ENCODE peak calls at places on chromosomes 11 and 22, in five cellular contexts. G is COR-L47; D is CD4-positive, alpha-beta T cell; R is cardiac muscle cell; T is stimulated activated CD4-positive, alpha-beta T cell treated with anti-CD3 and anti-CD28 coated beads, Interleukin-4, amount 100 ng/mL, for 4 hours. X is an unnamed sample.

GRCh38 chr11:17770048-17770652 is 35.6 kb downstream of the KCNC1 start:
- DNase-seq in G (no peak), R (peak), T (no peak), D (no peak), X (peak)

GRCh38 chr22:40176921-40177737 is 596 bp upstream of the TNRC6B start:
- DNase-seq in D (peak), T (peak), R (peak), G (no peak), X (peak)

GRCh38 chr11:44309483-44310197 is at the start of gene ALX4:
- DNase-seq in T (peak), R (peak), D (no peak), G (peak), X (no peak)

GRCh38 chr11:32386770-32387377 is 48.5 kb downstream of the WT1 start:
- DNase-seq in R (peak), T (no peak), G (no peak), D (no peak), X (no peak)

GRCh38 chr11:14315130-14315529 is 43.9 kb downstream of the RRAS2 start:
- DNase-seq in R (no peak), G (no peak), D (no peak), T (no peak), X (no peak)

GRCh38 chr22:22558972-22559603 is at the start of gene PRAME:
- DNase-seq in T (peak), R (no peak), D (peak), G (peak), X (peak)

GRCh38 chr22:27851974-27852713 is 50.6 kb upstream of the MN1 start:
- DNase-seq in G (no peak), D (no peak), T (no peak), R (no peak), X (no peak)

GRCh38 chr11:130478204-130478701 is 29.8 kb downstream of the ADAMTS15 start:
- DNase-seq in G (no peak), T (no peak), R (peak), D (no peak), X (no peak)

GRCh38 chr11:65640483-65641207 is 2.7 kb downstream of the SIPA1 start:
- DNase-seq in G (no peak), R (no peak), T (peak), D (peak), X (no peak)

GRCh38 chr11:16945671-16946469 is 68.3 kb downstream of the PLEKHA7 start:
- DNase-seq in T (no peak), D (no peak), G (peak), R (peak), X (peak)

GRCh38 chr11:120400564-120401364 is 64.6 kb downstream of the ARHGEF12 start:
- DNase-seq in D (no peak), G (no peak), R (no peak), T (no peak), X (peak)

GRCh38 chr22:50468626-50469025 is 6.2 kb downstream of the SBF1 start:
- DNase-seq in D (no peak), T (no peak), R (no peak), G (no peak), X (no peak)

GRCh38 chr11:120722539-120722938 is 211.0 kb downstream of the GRIK4 start:
- DNase-seq in T (no peak), D (no peak), R (peak), G (no peak), X (no peak)

GRCh38 chr11:97247601-97248000 is 857.8 kb downstream of the JRKL start:
- DNase-seq in T (no peak), D (no peak), R (no peak), G (no peak), X (no peak)

GRCh38 chr11:856397-856796 is 13.7 kb downstream of the TSPAN4 start:
- DNase-seq in G (no peak), R (no peak), D (no peak), T (no peak), X (no peak)

GRCh38 chr11:79206951-79207350 is 233.9 kb downstream of the TENM4 start:
- DNase-seq in T (no peak), R (no peak), G (no peak), D (no peak), X (peak)

GRCh38 chr11:50182486-50182885 is 149.8 kb downstream of the OR4C45 start:
- DNase-seq in G (no peak), D (no peak), R (no peak), T (no peak), X (no peak)

GRCh38 chr11:117384045-117384444 is 56.4 kb downstream of the CEP164 start:
- DNase-seq in R (no peak), D (no peak), T (no peak), G (no peak), X (no peak)

GRCh38 chr11:2099523-2100316 is 39.5 kb downstream of the IGF2 start:
- DNase-seq in R (no peak), D (no peak), T (no peak), G (peak), X (no peak)

GRCh38 chr22:26852176-26852575 is 194.8 kb downstream of the MIAT start:
- DNase-seq in T (no peak), D (no peak), R (peak), G (no peak), X (no peak)

GRCh38 chr11:62444271-62444833 is 25.5 kb downstream of the SCGB1A1 start:
- DNase-seq in G (no peak), T (peak), D (peak), R (no peak), X (no peak)

GRCh38 chr11:107587306-107587979 is 3.5 kb upstream of the ELMOD1 start:
- DNase-seq in D (no peak), G (no peak), R (no peak), T (no peak), X (no peak)

GRCh38 chr11:91749231-91749630 is 475.4 kb upstream of the FAT3 start:
- DNase-seq in G (no peak), T (no peak), R (no peak), D (no peak), X (no peak)

GRCh38 chr22:47694536-47694935 is 932.1 kb downstream of the TBC1D22A start:
- DNase-seq in T (no peak), R (no peak), D (no peak), G (no peak), X (no peak)

GRCh38 chr11:68806931-68807844 is 34.5 kb downstream of the CPT1A start:
- DNase-seq in G (no peak), T (no peak), D (no peak), R (no peak), X (no peak)

GRCh38 chr11:125892071-125892470 is 4.6 kb downstream of the HYLS1 start:
- DNase-seq in T (no peak), D (no peak), R (no peak), G (no peak), X (no peak)

GRCh38 chr22:19868773-19869471 is 14.2 kb upstream of the GNB1L start:
- DNase-seq in R (no peak), T (no peak), D (no peak), G (no peak), X (no peak)

GRCh38 chr11:47124675-47125074 is 52.0 kb downstream of the ARFGAP2 start:
- DNase-seq in R (no peak), D (no peak), G (no peak), T (no peak), X (no peak)

GRCh38 chr22:42310301-42310981 is 40.0 kb upstream of the TCF20 start:
- DNase-seq in T (no peak), R (no peak), D (no peak), G (no peak), X (no peak)

GRCh38 chr11:2085251-2086066 is 53.7 kb downstream of the IGF2 start:
- DNase-seq in R (no peak), G (no peak), T (no peak), D (no peak), X (no peak)

GRCh38 chr11:77056814-77057402 is 9.9 kb upstream of the CAPN5 start:
- DNase-seq in D (no peak), T (no peak), G (no peak), R (no peak), X (no peak)

GRCh38 chr22:39530692-39531331 is 1.7 kb downstream of the RPS19BP1 start:
- DNase-seq in G (peak), T (no peak), R (peak), D (no peak), X (peak)

X was measured in Caco-2.